ENCODE peak calls at places on chromosome 22, in four cellular contexts. Z, C, E and V are unnamed samples.

GRCh38 chr22:36577019-36577418 is 48.1 kb upstream of the EIF3D start:
- DNase-seq in Z (no peak), C (no peak), E (peak), V (peak)

GRCh38 chr22:36385491-36386350 is 2.0 kb downstream of the MYH9 start:
- DNase-seq in Z (peak), E (peak), C (no peak), V (peak)

GRCh38 chr22:19464546-19464945 is 14.4 kb downstream of the UFD1 start:
- DNase-seq in Z (no peak), C (no peak), E (no peak), V (no peak)

GRCh38 chr22:29146771-29147170 is 58.9 kb upstream of the EMID1 start:
- DNase-seq in E (no peak), Z (no peak), C (no peak), V (no peak)

GRCh38 chr22:40665312-40665711 is 14.0 kb upstream of the MCHR1 start:
- DNase-seq in C (no peak), E (peak), Z (peak), V (no peak)

GRCh38 chr22:42905702-42906183 is 48.7 kb upstream of the ARFGAP3 start:
- DNase-seq in C (no peak), Z (peak), E (no peak), V (peak)

GRCh38 chr22:44325718-44326548 is 13.2 kb upstream of the SHISAL1 start:
- DNase-seq in Z (no peak), C (no peak), E (peak), V (no peak)

GRCh38 chr22:40112595-40112994 is 65.1 kb upstream of the TNRC6B start:
- DNase-seq in E (no peak), Z (no peak), C (no peak), V (no peak)

GRCh38 chr22:36405671-36406070 is 17.9 kb upstream of the MYH9 start:
- DNase-seq in C (no peak), E (peak), Z (no peak), V (peak)

GRCh38 chr22:19599626-19600243 is 75.5 kb upstream of the CLDN5 start:
- DNase-seq in E (no peak), C (no peak), Z (no peak), V (no peak)

GRCh38 chr22:36339171-36340065 is 48.3 kb downstream of the MYH9 start:
- DNase-seq in E (peak), Z (no peak), C (no peak), V (no peak)

GRCh38 chr22:29343313-29343805 is 27.9 kb upstream of the RASL10A start:
- DNase-seq in E (peak), C (no peak), Z (peak), V (peak)

GRCh38 chr22:22038178-22038880 is 55.7 kb upstream of the TOP3B start:
- DNase-seq in Z (no peak), C (no peak), E (no peak), V (no peak)

GRCh38 chr22:42316988-42317387 is 46.5 kb upstream of the TCF20 start:
- DNase-seq in C (no peak), Z (peak), E (peak), V (peak)

GRCh38 chr22:46897246-46897623 is 134.8 kb downstream of the TBC1D22A start:
- DNase-seq in E (no peak), C (no peak), Z (no peak), V (peak)

GRCh38 chr22:21688706-21689381 is 23.0 kb downstream of the PPIL2 start:
- DNase-seq in E (no peak), Z (no peak), C (no peak), V (no peak)

GRCh38 chr22:35126993-35127392 is 61.0 kb downstream of the ISX start:
- DNase-seq in C (no peak), E (no peak), Z (no peak), V (no peak)

GRCh38 chr22:35819421-35819820 is 101.7 kb downstream of the APOL5 start:
- DNase-seq in C (no peak), Z (no peak), E (no peak), V (no peak)

GRCh38 chr22:28394711-28395110 is 284.9 kb downstream of the TTC28 start:
- DNase-seq in Z (no peak), E (no peak), C (no peak), V (no peak)

GRCh38 chr22:28855355-28856094 is 27.8 kb upstream of the ZNRF3 start:
- DNase-seq in Z (no peak), C (peak), E (peak), V (peak)

GRCh38 chr22:36565152-36565507 is 36.2 kb upstream of the EIF3D start:
- DNase-seq in C (no peak), Z (no peak), E (no peak), V (no peak)

GRCh38 chr22:23073506-23074229 is 3.3 kb downstream of the GNAZ start:
- DNase-seq in Z (peak), E (no peak), C (no peak), V (no peak)

GRCh38 chr22:28759861-28760560 is 12.5 kb upstream of the CCDC117 start:
- DNase-seq in Z (no peak), E (no peak), C (no peak), V (no peak)

GRCh38 chr22:22519591-22519990 is 479 bp downstream of the ZNF280A start:
- DNase-seq in Z (no peak), C (no peak), E (no peak), V (no peak)

GRCh38 chr22:40400173-40400572 is 29.8 kb downstream of the SGSM3 start:
- DNase-seq in Z (no peak), C (no peak), E (no peak), V (no peak)

GRCh38 chr22:36116127-36116526 is 44.4 kb downstream of the APOL3 start:
- DNase-seq in Z (no peak), C (no peak), E (no peak), V (no peak)

GRCh38 chr22:36330655-36331305 is 57.0 kb downstream of the MYH9 start:
- DNase-seq in E (peak), Z (peak), C (no peak), V (no peak)

GRCh38 chr22:35697142-35697541 is 20.5 kb upstream of the APOL5 start:
- DNase-seq in E (no peak), Z (no peak), C (no peak), V (no peak)

GRCh38 chr22:17562906-17563870 is at the start of gene SLC25A18:
- DNase-seq in Z (peak), C (no peak), E (peak), V (no peak)
- TF ChIP-seq CTCF in Z (peak), C (peak), E (peak), V (no peak)

GRCh38 chr22:30763815-30764686 is 69.4 kb downstream of the OSBP2 start:
- DNase-seq in C (peak), Z (no peak), E (peak), V (peak)
- TF ChIP-seq CTCF in C (peak), Z (peak), E (peak), V (peak)

DNA sequence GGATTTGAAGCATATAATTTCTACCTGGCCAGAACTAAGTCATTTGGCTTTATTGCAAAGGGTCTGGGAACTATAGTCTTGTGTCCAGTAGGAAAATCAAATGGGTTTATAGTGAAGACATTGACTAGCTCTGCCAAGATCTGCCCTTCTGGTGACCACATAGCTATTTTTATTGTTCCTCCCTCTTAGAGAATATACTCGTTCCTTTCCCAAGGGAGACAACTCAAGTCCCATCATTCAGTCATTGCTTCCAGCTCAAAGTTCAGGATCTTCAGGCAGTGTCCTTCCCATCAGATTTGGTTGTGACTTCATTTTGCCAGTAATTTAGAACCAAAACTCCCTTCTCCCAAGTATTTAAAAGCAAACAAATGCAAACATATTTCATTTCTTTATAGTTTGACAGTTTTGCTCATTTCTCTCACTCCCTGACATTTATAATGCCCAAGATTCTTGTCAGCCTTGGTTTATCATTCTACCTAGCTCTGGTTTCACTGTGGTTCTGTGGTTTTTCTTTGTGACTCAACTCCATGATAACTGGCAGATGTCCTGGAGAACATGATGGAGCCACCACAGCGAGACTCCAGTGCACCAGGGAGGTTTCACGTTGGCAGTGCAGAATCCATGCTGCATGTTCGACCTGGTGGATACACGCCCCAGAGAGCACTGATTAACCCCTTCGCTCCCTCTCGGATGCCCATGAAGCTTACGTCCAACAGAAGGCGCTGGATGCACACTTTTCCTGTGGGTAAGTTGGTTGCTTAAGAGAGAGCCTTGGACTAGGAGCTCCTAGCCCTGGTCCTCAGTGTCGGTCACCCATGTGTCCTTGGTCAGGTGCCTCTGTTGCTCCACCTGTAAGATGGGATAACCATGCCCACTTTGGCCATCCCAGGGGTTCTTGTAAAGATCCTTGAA is 64.9 kb downstream of the DEPDC5 start:
- DNase-seq in Z (no peak), E (peak), C (no peak), V (no peak)
- TF ChIP-seq CTCF in Z (no peak), E (no peak), C (no peak), V (no peak)

DNA sequence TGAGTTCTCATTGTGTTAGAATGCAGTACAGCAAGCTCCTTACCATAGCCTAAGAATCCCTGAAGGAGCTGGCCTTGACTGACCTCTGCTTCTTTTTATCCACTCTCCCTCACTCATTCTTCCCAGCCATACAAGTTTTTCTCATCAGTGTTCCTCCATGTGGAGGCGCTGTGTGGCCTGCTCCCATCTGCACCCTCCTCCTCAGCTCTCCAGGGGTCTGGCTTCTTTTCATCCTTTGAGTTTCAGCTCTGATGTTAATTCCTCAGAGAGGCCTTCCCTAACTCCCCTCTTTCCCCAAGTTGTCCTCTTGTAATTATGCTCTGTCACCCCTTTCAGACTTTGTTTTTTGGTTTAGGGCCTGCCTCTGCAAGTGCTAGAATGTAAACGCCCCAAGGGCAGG is 144.8 kb downstream of the WNT7B start:
- DNase-seq in C (no peak), E (no peak), Z (no peak), V (no peak)
- TF ChIP-seq CTCF in C (peak), E (no peak), Z (no peak), V (no peak)

DNA sequence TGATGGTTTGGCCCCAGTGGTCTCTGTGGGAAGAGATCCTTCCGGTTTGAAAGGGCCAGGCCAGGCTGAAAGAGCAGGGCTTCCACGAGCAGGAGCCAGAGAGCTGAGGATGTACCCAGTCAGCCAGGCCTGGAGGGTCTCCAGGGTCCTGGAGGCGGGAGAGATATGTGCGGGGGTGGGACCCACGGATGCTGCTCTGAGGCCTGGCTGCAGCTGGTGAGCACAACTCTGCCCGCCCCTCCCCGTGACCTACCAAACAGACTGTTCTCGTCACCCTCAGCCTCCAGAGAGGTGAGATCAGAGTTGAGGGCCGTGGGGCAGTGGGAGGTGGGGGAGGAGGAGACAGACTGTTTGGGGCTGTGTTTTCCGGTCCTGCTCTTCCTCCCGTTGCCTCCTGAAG is 42.2 kb downstream of the TRIOBP start:
- DNase-seq in E (peak), C (no peak), Z (peak), V (no peak)
- TF ChIP-seq CTCF in E (no peak), C (no peak), Z (no peak), V (no peak)

GRCh38 chr22:49026476-49027121 is 801.1 kb downstream of the BRD1 start:
- DNase-seq in Z (no peak), C (no peak), E (no peak), V (no peak)
- TF ChIP-seq CTCF in Z (peak), C (peak), E (no peak), V (no peak)

GRCh38 chr22:38984224-38984623 is 2.1 kb downstream of the APOBEC3B start:
- DNase-seq in C (no peak), E (no peak), Z (no peak), V (no peak)

GRCh38 chr22:38982008-38982927 is at the start of gene APOBEC3B:
- DNase-seq in Z (peak), E (peak), C (peak), V (peak)

GRCh38 chr22:38981659-38982007 is 514 bp upstream of the APOBEC3B start:
- DNase-seq in E (no peak), Z (no peak), C (no peak), V (peak)

GRCh38 chr22:38986629-38987028 is 4.5 kb downstream of the APOBEC3B start:
- DNase-seq in Z (no peak), C (no peak), E (no peak), V (no peak)

GRCh38 chr22:38981005-38981658 is 1.0 kb upstream of the APOBEC3B start:
- DNase-seq in E (peak), C (no peak), Z (no peak), V (peak)
- TF ChIP-seq CTCF in E (no peak), C (peak), Z (no peak), V (peak)

DNA sequence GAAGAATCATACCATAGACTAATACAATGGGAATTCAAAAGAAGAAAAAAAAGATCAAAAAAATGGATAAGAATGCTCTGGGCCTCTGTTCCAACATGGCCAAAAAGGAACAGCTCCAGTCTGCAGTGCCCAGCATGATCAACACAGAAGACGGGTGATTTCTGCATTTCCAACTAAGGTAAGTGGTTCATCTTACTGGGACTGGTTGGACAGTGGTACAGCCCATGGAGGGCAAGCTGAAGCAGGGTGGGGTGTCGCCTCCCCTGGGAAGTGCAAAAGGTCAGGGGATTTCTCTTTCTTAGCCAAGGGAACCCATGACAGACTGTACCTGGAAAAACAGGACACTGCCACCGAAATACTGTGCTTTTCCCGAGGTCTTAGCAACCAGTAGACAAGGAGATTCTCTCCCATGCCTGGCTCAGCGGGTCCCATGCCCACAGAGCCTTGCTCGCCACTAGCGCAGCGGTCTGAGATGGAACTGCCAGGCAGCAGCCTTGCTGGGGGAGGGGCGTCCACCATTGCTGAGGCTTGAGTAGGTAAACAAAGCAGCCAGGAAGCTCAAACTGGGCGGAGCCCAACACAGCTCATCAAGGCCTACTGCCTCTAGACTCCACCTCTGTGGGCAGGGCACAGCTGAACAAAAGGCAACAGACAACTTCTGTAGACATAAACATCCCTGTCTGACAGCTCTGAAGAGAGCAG is 428.4 kb downstream of the MN1 start:
- DNase-seq in Z (no peak), C (peak), E (no peak), V (no peak)
- TF ChIP-seq CTCF in Z (no peak), C (peak), E (no peak), V (no peak)

DNA sequence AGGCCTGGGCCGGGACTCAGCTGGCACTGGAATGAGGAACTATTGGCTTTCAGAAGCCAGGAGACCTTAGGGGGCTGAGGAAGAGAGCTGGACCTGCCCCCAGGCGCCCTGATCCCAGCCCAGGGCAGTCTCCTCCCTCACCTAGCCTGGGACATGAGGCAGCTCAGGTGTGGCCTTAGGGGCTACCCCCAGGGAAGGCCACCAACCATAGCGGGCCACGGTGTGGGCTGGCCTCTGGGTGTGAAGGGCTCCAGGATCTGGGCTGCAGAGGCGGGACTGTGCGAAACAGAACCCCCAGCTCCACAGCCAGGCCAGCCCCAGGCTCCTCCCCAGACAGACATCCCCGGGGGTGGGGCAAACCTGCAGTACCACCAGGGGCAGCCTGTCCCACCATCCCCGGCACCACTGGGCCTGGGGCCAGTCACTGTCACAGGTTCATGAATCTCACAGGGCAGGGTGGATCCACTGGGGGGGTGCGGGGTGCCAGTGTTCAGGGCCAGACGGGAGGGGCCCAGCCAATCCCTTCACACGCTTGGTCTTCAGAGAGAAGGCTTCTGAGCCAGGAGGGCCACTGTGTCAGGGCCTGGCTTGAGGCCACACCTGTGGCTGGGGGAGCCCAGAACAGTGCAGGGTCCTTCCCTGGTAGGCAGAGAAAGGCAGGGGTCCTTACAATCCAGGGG is 3.5 kb downstream of the PLXNB2 start:
- DNase-seq in C (no peak), Z (no peak), E (no peak), V (peak)
- TF ChIP-seq CTCF in C (no peak), Z (no peak), E (peak), V (no peak)

DNA sequence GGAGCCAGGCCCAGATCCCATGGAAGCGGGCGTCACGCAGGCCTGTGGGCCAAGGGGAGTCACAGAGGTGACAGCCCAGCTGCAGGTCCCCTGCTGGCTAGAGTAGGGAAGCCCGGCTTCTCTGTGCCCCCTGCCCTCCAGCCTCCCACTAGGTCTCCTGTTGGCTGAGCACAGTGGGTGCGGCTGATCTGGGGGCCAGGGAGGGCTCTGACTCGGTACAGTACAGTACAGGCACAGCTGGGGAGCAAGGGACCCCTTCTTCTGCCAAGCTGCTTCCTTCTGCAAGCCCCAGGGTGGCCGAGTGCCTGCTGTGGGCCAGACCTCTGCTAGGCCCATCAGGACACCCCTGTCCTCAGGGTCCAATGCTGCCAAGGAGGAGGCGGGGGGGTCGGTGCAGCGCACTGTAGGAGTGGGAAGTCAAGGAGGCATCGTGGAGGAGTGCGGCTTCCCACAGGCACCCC is 10.1 kb downstream of the SUSD2 start:
- DNase-seq in E (no peak), Z (no peak), C (no peak), V (no peak)
- TF ChIP-seq CTCF in E (peak), Z (no peak), C (no peak), V (no peak)